ENCODE peak calls at places on chromosome 14, in eight cellular contexts. R, A, J, Z, V, N, K and I are unnamed samples.

GRCh38 chr14:33848706-33849454 is 102.0 kb downstream of the EGLN3 start:
- DNase-seq in V (peak), K (peak), Z (peak), N (peak), J (peak), R (peak), A (peak), I (no peak)

GRCh38 chr14:33728010-33728498 is 222.8 kb downstream of the EGLN3 start:
- DNase-seq in R (no peak), N (peak), Z (no peak), J (no peak), K (no peak), A (no peak), V (no peak), I (no peak)

GRCh38 chr14:102909462-102909861 is 13.0 kb upstream of the AMN start:
- DNase-seq in Z (no peak), N (no peak), J (no peak), A (no peak), V (peak), K (no peak), R (no peak), I (no peak)

GRCh38 chr14:67514203-67514607 is 18.9 kb upstream of the PLEKHH1 start:
- DNase-seq in A (no peak), N (no peak), Z (no peak), J (no peak), K (peak), V (no peak), R (no peak), I (no peak)

GRCh38 chr14:95493503-95493902 is 22.9 kb downstream of the SYNE3 start:
- DNase-seq in V (peak), N (no peak), A (no peak), Z (no peak), R (no peak), J (no peak), K (no peak), I (no peak)

GRCh38 chr14:54866588-54866987 is 36.0 kb downstream of the GCH1 start:
- DNase-seq in R (no peak), V (no peak), K (no peak), J (no peak), Z (peak), N (no peak), A (no peak), I (no peak)

GRCh38 chr14:77310041-77310440 is 10.6 kb downstream of the POMT2 start:
- DNase-seq in V (no peak), Z (peak), J (no peak), K (no peak), N (no peak), R (no peak), A (no peak), I (no peak)

GRCh38 chr14:57153286-57153685 is 115.4 kb downstream of the EXOC5 start:
- DNase-seq in K (no peak), V (no peak), R (no peak), Z (no peak), J (no peak), A (no peak), N (no peak), I (no peak)

GRCh38 chr14:68675233-68675577 is 117.7 kb downstream of the ZFP36L1 start:
- DNase-seq in A (no peak), J (no peak), K (no peak), V (no peak), R (no peak), Z (peak), N (peak), I (no peak)

GRCh38 chr14:91714805-91715204 is 17.1 kb downstream of the CATSPERB start:
- DNase-seq in V (no peak), R (no peak), J (no peak), A (no peak), N (no peak), Z (no peak), K (no peak), I (no peak)

GRCh38 chr14:64704145-64704742 is at the start of gene PLEKHG3:
- DNase-seq in V (peak), Z (peak), N (peak), J (peak), R (peak), A (no peak), K (peak), I (peak)

GRCh38 chr14:40368314-40368713 is 936.1 kb upstream of the FBXO33 start:
- DNase-seq in A (no peak), Z (no peak), K (no peak), R (no peak), N (no peak), V (no peak), J (peak), I (no peak)

GRCh38 chr14:78666336-78667056 is 496.3 kb downstream of the NRXN3 start:
- DNase-seq in R (no peak), K (no peak), Z (no peak), J (no peak), A (no peak), V (no peak), N (no peak), I (no peak)

GRCh38 chr14:53894456-53894855 is 62.2 kb downstream of the BMP4 start:
- DNase-seq in Z (peak), R (peak), J (peak), N (peak), A (no peak), K (no peak), V (no peak), I (no peak)

GRCh38 chr14:102095231-102095870 is 8.5 kb upstream of the HSP90AA1 start:
- DNase-seq in Z (peak), J (no peak), N (peak), K (no peak), R (no peak), A (no peak), V (no peak), I (no peak)

GRCh38 chr14:29798776-29799175 is 128.9 kb downstream of the PRKD1 start:
- DNase-seq in V (no peak), K (no peak), Z (no peak), N (no peak), R (no peak), J (no peak), A (no peak), I (no peak)

GRCh38 chr14:29799718-29800117 is 127.9 kb downstream of the PRKD1 start:
- DNase-seq in Z (no peak), A (no peak), J (no peak), K (no peak), V (no peak), R (no peak), N (no peak), I (no peak)

GRCh38 chr14:29800961-29801360 is 126.7 kb downstream of the PRKD1 start:
- DNase-seq in A (no peak), R (peak), Z (no peak), K (no peak), V (no peak), J (no peak), N (no peak), I (no peak)

GRCh38 chr14:29796853-29797252 is 130.8 kb downstream of the PRKD1 start:
- DNase-seq in K (no peak), Z (no peak), V (no peak), R (no peak), N (no peak), A (no peak), J (no peak), I (no peak)

DNA sequence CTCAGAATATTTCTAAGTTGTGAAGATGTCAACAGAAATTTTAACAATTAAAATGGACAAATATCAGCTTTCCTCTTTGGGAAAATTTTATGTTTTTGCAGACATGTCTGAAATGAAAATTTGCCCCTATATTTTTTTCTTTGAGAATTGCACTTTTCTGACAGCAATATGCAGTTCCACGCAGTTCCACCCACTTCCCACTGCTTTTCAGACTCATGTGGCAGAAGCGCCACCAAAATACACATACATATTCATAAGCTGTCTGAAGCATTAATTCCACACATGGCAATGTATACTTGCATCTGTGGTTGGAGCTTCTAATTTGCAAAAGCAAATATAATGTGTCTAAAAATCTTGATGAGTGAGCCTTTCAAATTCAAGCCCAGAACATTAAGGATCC is 129.6 kb downstream of the PRKD1 start:
- DNase-seq in K (no peak), N (no peak), V (no peak), J (no peak), A (no peak), R (no peak), Z (no peak), I (no peak)
- TF ChIP-seq CTCF in K (no peak), N (no peak), V (no peak), J (no peak), A (no peak), R (no peak), Z (no peak), I (no peak)

GRCh38 chr14:50058112-50058511 is 58.3 kb downstream of the VCPKMT start:
- DNase-seq in V (no peak), K (no peak), Z (no peak), A (no peak), N (no peak), R (no peak), J (no peak), I (no peak)

GRCh38 chr14:50057331-50057730 is 59.0 kb downstream of the VCPKMT start:
- DNase-seq in V (no peak), A (no peak), Z (no peak), K (no peak), N (no peak), R (no peak), J (no peak), I (no peak)

GRCh38 chr14:50056457-50056856 is 59.9 kb downstream of the VCPKMT start:
- DNase-seq in A (no peak), J (no peak), V (no peak), R (no peak), Z (no peak), N (no peak), K (no peak), I (no peak)

GRCh38 chr14:50053935-50054334 is 62.4 kb downstream of the VCPKMT start:
- DNase-seq in J (no peak), R (no peak), K (no peak), N (no peak), A (no peak), V (no peak), Z (no peak), I (no peak)

GRCh38 chr14:50055461-50056228 is 60.7 kb downstream of the VCPKMT start:
- DNase-seq in Z (no peak), A (no peak), N (no peak), V (peak), J (no peak), R (no peak), K (no peak), I (no peak)
- TF ChIP-seq CTCF in Z (peak), A (no peak), N (no peak), V (no peak), J (peak), R (no peak), K (no peak), I (no peak)

GRCh38 chr14:94005324-94005723 is 8.2 kb downstream of the CCDC197 start:
- DNase-seq in N (no peak), Z (no peak), A (no peak), V (peak), K (no peak), J (no peak), R (no peak), I (no peak)
- TF ChIP-seq CTCF in N (peak), Z (peak), A (no peak), V (peak), K (peak), J (peak), R (peak), I (peak)

GRCh38 chr14:75025876-75026275 is 23.2 kb downstream of the EIF2B2 start:
- DNase-seq in N (no peak), J (no peak), Z (no peak), R (no peak), K (no peak), A (no peak), V (no peak), I (no peak)

GRCh38 chr14:75025082-75025481 is 22.4 kb downstream of the EIF2B2 start:
- DNase-seq in Z (peak), A (no peak), J (no peak), K (no peak), N (peak), V (no peak), R (peak), I (no peak)

GRCh38 chr14:75018684-75019083 is 16.0 kb downstream of the EIF2B2 start:
- DNase-seq in K (no peak), A (no peak), R (no peak), Z (no peak), J (no peak), V (no peak), N (peak), I (no peak)

GRCh38 chr14:75023108-75023507 is 20.4 kb downstream of the EIF2B2 start:
- DNase-seq in K (no peak), J (no peak), A (no peak), R (peak), V (no peak), N (no peak), Z (peak), I (no peak)

GRCh38 chr14:75022655-75023054 is 19.9 kb downstream of the EIF2B2 start:
- DNase-seq in Z (no peak), V (no peak), N (no peak), K (no peak), A (no peak), R (peak), J (peak), I (no peak)
- TF ChIP-seq CTCF in Z (peak), V (no peak), N (peak), K (peak), A (no peak), R (peak), J (peak), I (peak)

GRCh38 chr14:90331497-90332270 is at the start of gene NRDE2:
- DNase-seq in N (peak), V (peak), K (peak), A (peak), R (peak), J (peak), Z (peak), I (peak)
- TF ChIP-seq CTCF in N (peak), V (no peak), K (no peak), A (no peak), R (no peak), J (no peak), Z (no peak), I (no peak)

DNA sequence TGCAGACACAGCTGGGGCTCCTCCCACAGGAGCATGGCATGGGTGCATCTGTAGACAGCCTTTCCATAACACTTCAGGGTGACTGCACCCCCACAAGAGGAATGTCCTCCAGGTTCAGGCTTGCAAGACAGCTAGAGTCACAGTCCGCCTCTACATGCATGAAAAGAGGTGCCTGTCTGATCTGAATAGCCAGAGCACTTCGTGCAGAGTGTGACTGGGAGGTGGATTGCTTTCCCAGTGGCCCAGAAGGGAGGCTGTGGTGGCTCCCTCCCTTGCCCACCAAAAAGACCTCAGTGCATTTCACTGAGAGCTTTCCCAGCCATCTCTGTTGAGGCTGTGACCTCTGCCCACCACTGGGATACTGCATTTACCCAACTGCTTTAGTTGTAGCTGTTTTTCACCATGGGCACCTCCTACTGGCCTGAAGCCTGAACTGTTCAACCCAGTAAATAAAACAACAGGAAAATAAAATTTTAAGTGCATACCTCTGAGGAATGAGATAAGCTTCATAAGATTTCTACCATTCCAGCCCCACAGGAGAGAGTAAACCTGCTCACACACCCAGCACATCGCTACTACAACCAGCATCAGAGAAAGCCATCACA is 14.1 kb downstream of the CEP128 start:
- DNase-seq in A (no peak), R (no peak), J (no peak), N (peak), K (no peak), V (no peak), Z (no peak), I (no peak)
- TF ChIP-seq CTCF in A (no peak), R (no peak), J (peak), N (no peak), K (no peak), V (no peak), Z (peak), I (no peak)

GRCh38 chr14:88597601-88598000 is 34.8 kb downstream of the ZC3H14 start:
- DNase-seq in A (no peak), J (no peak), N (no peak), V (no peak), Z (no peak), K (no peak), R (no peak), I (no peak)
- TF ChIP-seq CTCF in A (no peak), J (no peak), N (no peak), V (no peak), Z (no peak), K (no peak), R (no peak), I (no peak)

GRCh38 chr14:79809849-79810612 is 401.3 kb downstream of the DIO2 start:
- DNase-seq in K (no peak), N (peak), A (no peak), Z (peak), R (peak), V (no peak), J (no peak), I (no peak)
- TF ChIP-seq CTCF in K (peak), N (peak), A (no peak), Z (peak), R (peak), V (no peak), J (peak), I (peak)

GRCh38 chr14:92973265-92973797 is 50.4 kb downstream of the CHGA start:
- DNase-seq in V (no peak), J (peak), N (peak), Z (peak), R (peak), A (peak), K (peak), I (no peak)
- TF ChIP-seq CTCF in V (peak), J (peak), N (peak), Z (peak), R (peak), A (peak), K (peak), I (peak)